ENCODE peak calls at places on chromosome X, in seven cellular contexts. P is MCF 10A, N is upper lobe of right lung, M is CMK, H is neural progenitor cell, O is cardiac fibroblast, D is tibial nerve. U is an unnamed sample.
A peak's percentile ranks its signal among the peaks of the same experiment; 100 is the strongest.

GRCh38 chrX:120857240-120857639 is 18.4 kb downstream of the CT47B1 start:
- DNase-seq in P (peak; percentile 21), N (no peak), M (no peak), H (peak; percentile 4), O (no peak), D (no peak), U (peak; percentile 0)

GRCh38 chrX:96372313-96373046 is 312.2 kb upstream of the DIAPH2 start:
- DNase-seq in P (peak; percentile 64), N (no peak), M (no peak), H (peak; percentile 63), O (peak; percentile 77), D (no peak), U (peak; percentile 10)

GRCh38 chrX:40414335-40414734 is 166.4 kb upstream of the ATP6AP2 start:
- DNase-seq in P (no peak), N (no peak), M (no peak), H (no peak), O (no peak), D (no peak), U (peak; percentile 20)

GRCh38 chrX:54776987-54777672 is 20.9 kb downstream of the ITIH6 start:
- DNase-seq in P (no peak), N (no peak), M (no peak), H (no peak), O (no peak), D (no peak), U (no peak)

GRCh38 chrX:96752776-96753175 is 68.1 kb downstream of the DIAPH2 start:
- DNase-seq in P (no peak), N (no peak), M (no peak), H (no peak), O (no peak), D (no peak), U (peak; percentile 48)

GRCh38 chrX:319579-320125 is 1.1 kb upstream of the GTPBP6 start:
- DNase-seq in P (no peak), N (peak; percentile 75), M (no peak), H (peak; percentile 35), O (no peak), D (no peak), U (no peak)

GRCh38 chrX:131762802-131763234 is 218.9 kb downstream of the OR13H1 start:
- DNase-seq in P (peak; percentile 89), N (no peak), M (no peak), H (no peak), O (no peak), D (no peak), U (peak; percentile 97)

GRCh38 chrX:132173647-132174046 is 45.6 kb downstream of the RAP2C start:
- DNase-seq in P (no peak), N (no peak), M (no peak), H (no peak), O (no peak), D (no peak), U (no peak)

GRCh38 chrX:132539611-132540010 is 50.8 kb upstream of the MBNL3 start:
- DNase-seq in P (no peak), N (no peak), M (no peak), H (no peak), O (no peak), D (no peak), U (no peak)

GRCh38 chrX:44227981-44228380 is 115.5 kb downstream of the EFHC2 start:
- DNase-seq in P (no peak), N (no peak), M (no peak), H (no peak), O (no peak), D (no peak), U (no peak)

GRCh38 chrX:150258463-150259430 is 104.4 kb upstream of the MAMLD1 start:
- DNase-seq in P (no peak), N (no peak), M (no peak), H (no peak), O (peak; percentile 5), D (no peak), U (no peak)

U was measured in trophoblast cell.